ENCODE peak calls at places on chromosomes 2 and 18, in six cellular contexts. One of them, this sample, is unnamed.

GRCh38 chr2:233091595-233092375 is 31.6 kb downstream of the INPP5D start:
- DNase-seq in osteocyte: no peak
- DNase-seq in endothelial cell: no peak
- DNase-seq in GM13977: no peak
- DNase-seq in tibial artery: peak
- DNase-seq in adrenal gland: no peak
- DNase-seq in this sample: no peak

GRCh38 chr2:71479261-71479660 is 25.9 kb downstream of the DYSF start:
- DNase-seq in osteocyte: no peak
- DNase-seq in endothelial cell: no peak
- DNase-seq in GM13977: no peak
- DNase-seq in tibial artery: no peak
- DNase-seq in adrenal gland: no peak
- DNase-seq in this sample: no peak

GRCh38 chr2:114001936-114002335 is 112.0 kb downstream of the ACTR3 start:
- DNase-seq in osteocyte: peak
- DNase-seq in endothelial cell: no peak
- DNase-seq in GM13977: no peak
- DNase-seq in tibial artery: no peak
- DNase-seq in adrenal gland: no peak
- DNase-seq in this sample: no peak

GRCh38 chr2:43541165-43541564 is 54.7 kb downstream of the THADA start:
- DNase-seq in osteocyte: no peak
- DNase-seq in endothelial cell: no peak
- DNase-seq in GM13977: no peak
- DNase-seq in tibial artery: no peak
- DNase-seq in adrenal gland: no peak
- DNase-seq in this sample: no peak

GRCh38 chr2:163471947-163472346 is 263.9 kb downstream of the FIGN start:
- DNase-seq in osteocyte: no peak
- DNase-seq in endothelial cell: no peak
- DNase-seq in GM13977: no peak
- DNase-seq in tibial artery: no peak
- DNase-seq in adrenal gland: no peak
- DNase-seq in this sample: no peak

GRCh38 chr2:235314371-235314915 is 179.4 kb upstream of the AGAP1 start:
- DNase-seq in osteocyte: peak
- DNase-seq in endothelial cell: no peak
- DNase-seq in GM13977: no peak
- DNase-seq in tibial artery: no peak
- DNase-seq in adrenal gland: no peak
- DNase-seq in this sample: no peak

GRCh38 chr18:13797157-13797611 is 26.8 kb upstream of the MC5R start:
- DNase-seq in osteocyte: no peak
- DNase-seq in endothelial cell: no peak
- DNase-seq in GM13977: no peak
- DNase-seq in tibial artery: no peak
- DNase-seq in adrenal gland: no peak
- DNase-seq in this sample: no peak

GRCh38 chr2:147551331-147551730 is 293.5 kb upstream of the ACVR2A start:
- DNase-seq in osteocyte: no peak
- DNase-seq in endothelial cell: no peak
- DNase-seq in GM13977: no peak
- DNase-seq in tibial artery: no peak
- DNase-seq in adrenal gland: no peak
- DNase-seq in this sample: no peak

GRCh38 chr18:58863539-58864145 is 1.0 kb upstream of the ZNF532 start:
- DNase-seq in osteocyte: no peak
- DNase-seq in endothelial cell: peak
- DNase-seq in GM13977: peak
- DNase-seq in tibial artery: peak
- DNase-seq in adrenal gland: peak
- DNase-seq in this sample: no peak

GRCh38 chr2:200578778-200579177 is 7.0 kb upstream of the AOX1 start:
- DNase-seq in osteocyte: no peak
- DNase-seq in endothelial cell: no peak
- DNase-seq in GM13977: no peak
- DNase-seq in tibial artery: no peak
- DNase-seq in adrenal gland: no peak
- DNase-seq in this sample: no peak

GRCh38 chr18:48408111-48408726 is 964 bp downstream of the ZBTB7C start:
- DNase-seq in osteocyte: no peak
- DNase-seq in endothelial cell: peak
- DNase-seq in GM13977: no peak
- DNase-seq in tibial artery: peak
- DNase-seq in adrenal gland: peak
- DNase-seq in this sample: no peak

GRCh38 chr2:112150447-112150846 is 12.3 kb downstream of the FBLN7 start:
- DNase-seq in osteocyte: peak
- DNase-seq in endothelial cell: no peak
- DNase-seq in GM13977: no peak
- DNase-seq in tibial artery: peak
- DNase-seq in adrenal gland: peak
- DNase-seq in this sample: peak

GRCh38 chr2:128729051-128729450 is 410.4 kb upstream of the HS6ST1 start:
- DNase-seq in osteocyte: no peak
- DNase-seq in endothelial cell: no peak
- DNase-seq in GM13977: no peak
- DNase-seq in tibial artery: no peak
- DNase-seq in adrenal gland: no peak
- DNase-seq in this sample: no peak

GRCh38 chr2:130796280-130796679 is 40.4 kb upstream of the ARHGEF4 start:
- DNase-seq in osteocyte: peak
- DNase-seq in endothelial cell: no peak
- DNase-seq in GM13977: no peak
- DNase-seq in tibial artery: no peak
- DNase-seq in adrenal gland: no peak
- DNase-seq in this sample: no peak

GRCh38 chr2:184338776-184339175 is 259.6 kb upstream of the ZNF804A start:
- DNase-seq in osteocyte: no peak
- DNase-seq in endothelial cell: no peak
- DNase-seq in GM13977: no peak
- DNase-seq in tibial artery: no peak
- DNase-seq in adrenal gland: no peak
- DNase-seq in this sample: no peak

GRCh38 chr2:40101076-40101688 is 322.1 kb upstream of the THUMPD2 start:
- DNase-seq in osteocyte: no peak
- DNase-seq in endothelial cell: no peak
- DNase-seq in GM13977: no peak
- DNase-seq in tibial artery: no peak
- DNase-seq in adrenal gland: no peak
- DNase-seq in this sample: no peak

GRCh38 chr2:117972466-117973123 is 41.3 kb downstream of the CCDC93 start:
- DNase-seq in osteocyte: no peak
- DNase-seq in endothelial cell: no peak
- DNase-seq in GM13977: no peak
- DNase-seq in tibial artery: no peak
- DNase-seq in adrenal gland: no peak
- DNase-seq in this sample: no peak

GRCh38 chr2:163043201-163043600 is 204.6 kb upstream of the KCNH7 start:
- DNase-seq in osteocyte: no peak
- DNase-seq in endothelial cell: no peak
- DNase-seq in GM13977: no peak
- DNase-seq in tibial artery: no peak
- DNase-seq in adrenal gland: no peak
- DNase-seq in this sample: no peak

GRCh38 chr18:35672897-35673296 is 91.4 kb downstream of the GALNT1 start:
- DNase-seq in osteocyte: no peak
- DNase-seq in endothelial cell: no peak
- DNase-seq in GM13977: no peak
- DNase-seq in tibial artery: no peak
- DNase-seq in adrenal gland: no peak
- DNase-seq in this sample: no peak

GRCh38 chr2:144456680-144457079 is 63.2 kb downstream of the ZEB2 start:
- DNase-seq in osteocyte: no peak
- DNase-seq in endothelial cell: no peak
- DNase-seq in GM13977: no peak
- DNase-seq in tibial artery: no peak
- DNase-seq in adrenal gland: peak
- DNase-seq in this sample: peak

GRCh38 chr18:51135361-51135760 is 62.1 kb downstream of the MEX3C start:
- DNase-seq in osteocyte: peak
- DNase-seq in endothelial cell: no peak
- DNase-seq in GM13977: no peak
- DNase-seq in tibial artery: no peak
- DNase-seq in adrenal gland: no peak
- DNase-seq in this sample: no peak

GRCh38 chr18:12374398-12374797 is 2.6 kb downstream of the AFG3L2 start:
- DNase-seq in osteocyte: no peak
- DNase-seq in endothelial cell: no peak
- DNase-seq in GM13977: no peak
- DNase-seq in tibial artery: no peak
- DNase-seq in adrenal gland: no peak
- DNase-seq in this sample: no peak

GRCh38 chr2:105521176-105521575 is 122.3 kb upstream of the FHL2 start:
- DNase-seq in osteocyte: no peak
- DNase-seq in endothelial cell: no peak
- DNase-seq in GM13977: peak
- DNase-seq in tibial artery: no peak
- DNase-seq in adrenal gland: no peak
- DNase-seq in this sample: no peak

GRCh38 chr18:76973512-76974302 is 151.3 kb downstream of the ZNF236 start:
- DNase-seq in osteocyte: no peak
- DNase-seq in endothelial cell: no peak
- DNase-seq in GM13977: no peak
- DNase-seq in tibial artery: no peak
- DNase-seq in adrenal gland: no peak
- DNase-seq in this sample: no peak

GRCh38 chr2:100260712-100261620 is 61.3 kb downstream of the LONRF2 start:
- DNase-seq in osteocyte: peak
- DNase-seq in endothelial cell: peak
- DNase-seq in GM13977: peak
- DNase-seq in tibial artery: peak
- DNase-seq in adrenal gland: peak
- DNase-seq in this sample: no peak

GRCh38 chr2:96870631-96871255 is 863 bp upstream of the SEMA4C start:
- DNase-seq in osteocyte: no peak
- DNase-seq in endothelial cell: no peak
- DNase-seq in GM13977: no peak
- DNase-seq in tibial artery: peak
- DNase-seq in adrenal gland: peak
- DNase-seq in this sample: no peak

GRCh38 chr2:176081993-176082884 is 1.5 kb downstream of the EVX2 start:
- DNase-seq in osteocyte: no peak
- DNase-seq in endothelial cell: peak
- DNase-seq in GM13977: peak
- DNase-seq in tibial artery: no peak
- DNase-seq in adrenal gland: peak
- DNase-seq in this sample: no peak

GRCh38 chr2:238391042-238391441 is 35.7 kb upstream of the ASB1 start:
- DNase-seq in osteocyte: no peak
- DNase-seq in endothelial cell: no peak
- DNase-seq in GM13977: no peak
- DNase-seq in tibial artery: no peak
- DNase-seq in adrenal gland: no peak
- DNase-seq in this sample: no peak

GRCh38 chr2:189217546-189217945 is 38.0 kb upstream of the COL5A2 start:
- DNase-seq in osteocyte: no peak
- DNase-seq in endothelial cell: peak
- DNase-seq in GM13977: no peak
- DNase-seq in tibial artery: no peak
- DNase-seq in adrenal gland: no peak
- DNase-seq in this sample: no peak

GRCh38 chr2:205166749-205167148 is 515.6 kb upstream of the NRP2 start:
- DNase-seq in osteocyte: no peak
- DNase-seq in endothelial cell: no peak
- DNase-seq in GM13977: no peak
- DNase-seq in tibial artery: no peak
- DNase-seq in adrenal gland: no peak
- DNase-seq in this sample: no peak
- TF ChIP-seq CTCF in osteocyte: no peak
- TF ChIP-seq CTCF in endothelial cell: no peak
- TF ChIP-seq CTCF in GM13977: no peak
- TF ChIP-seq CTCF in tibial artery: no peak
- TF ChIP-seq CTCF in adrenal gland: no peak
- TF ChIP-seq CTCF in this sample: no peak

GRCh38 chr2:68089961-68090360 is 27.2 kb upstream of the C1D start:
- DNase-seq in osteocyte: no peak
- DNase-seq in endothelial cell: no peak
- DNase-seq in GM13977: no peak
- DNase-seq in tibial artery: no peak
- DNase-seq in adrenal gland: no peak
- DNase-seq in this sample: no peak
- TF ChIP-seq CTCF in osteocyte: no peak
- TF ChIP-seq CTCF in endothelial cell: no peak
- TF ChIP-seq CTCF in GM13977: no peak
- TF ChIP-seq CTCF in tibial artery: no peak
- TF ChIP-seq CTCF in adrenal gland: no peak
- TF ChIP-seq CTCF in this sample: no peak

GRCh38 chr18:7642491-7642890 is 75.4 kb downstream of the PTPRM start:
- DNase-seq in osteocyte: no peak
- DNase-seq in endothelial cell: no peak
- DNase-seq in GM13977: no peak
- DNase-seq in tibial artery: no peak
- DNase-seq in adrenal gland: no peak
- DNase-seq in this sample: no peak
- TF ChIP-seq CTCF in osteocyte: no peak
- TF ChIP-seq CTCF in endothelial cell: no peak
- TF ChIP-seq CTCF in GM13977: no peak
- TF ChIP-seq CTCF in tibial artery: no peak
- TF ChIP-seq CTCF in adrenal gland: no peak
- TF ChIP-seq CTCF in this sample: no peak

GRCh38 chr2:377414-377813 is 89.5 kb upstream of the ALKAL2 start:
- DNase-seq in osteocyte: no peak
- DNase-seq in endothelial cell: no peak
- DNase-seq in GM13977: no peak
- DNase-seq in tibial artery: no peak
- DNase-seq in adrenal gland: no peak
- DNase-seq in this sample: no peak

GRCh38 chr2:381919-382833 is 94.3 kb upstream of the ALKAL2 start:
- DNase-seq in osteocyte: peak
- DNase-seq in endothelial cell: no peak
- DNase-seq in GM13977: no peak
- DNase-seq in tibial artery: no peak
- DNase-seq in adrenal gland: no peak
- DNase-seq in this sample: no peak

GRCh38 chr2:378364-378763 is 90.5 kb upstream of the ALKAL2 start:
- DNase-seq in osteocyte: no peak
- DNase-seq in endothelial cell: no peak
- DNase-seq in GM13977: no peak
- DNase-seq in tibial artery: no peak
- DNase-seq in adrenal gland: no peak
- DNase-seq in this sample: no peak

GRCh38 chr2:381181-381580 is 93.3 kb upstream of the ALKAL2 start:
- DNase-seq in osteocyte: peak
- DNase-seq in endothelial cell: no peak
- DNase-seq in GM13977: no peak
- DNase-seq in tibial artery: no peak
- DNase-seq in adrenal gland: no peak
- DNase-seq in this sample: no peak

GRCh38 chr2:379778-380177 is 91.9 kb upstream of the ALKAL2 start:
- DNase-seq in osteocyte: peak
- DNase-seq in endothelial cell: no peak
- DNase-seq in GM13977: no peak
- DNase-seq in tibial artery: no peak
- DNase-seq in adrenal gland: no peak
- DNase-seq in this sample: no peak
- TF ChIP-seq CTCF in osteocyte: no peak
- TF ChIP-seq CTCF in endothelial cell: no peak
- TF ChIP-seq CTCF in GM13977: no peak
- TF ChIP-seq CTCF in tibial artery: no peak
- TF ChIP-seq CTCF in adrenal gland: no peak
- TF ChIP-seq CTCF in this sample: no peak

GRCh38 chr2:198471291-198471690 is 666.9 kb downstream of the PLCL1 start:
- DNase-seq in osteocyte: no peak
- DNase-seq in endothelial cell: no peak
- DNase-seq in GM13977: no peak
- DNase-seq in tibial artery: no peak
- DNase-seq in adrenal gland: no peak
- DNase-seq in this sample: no peak
- TF ChIP-seq CTCF in osteocyte: no peak
- TF ChIP-seq CTCF in endothelial cell: peak
- TF ChIP-seq CTCF in GM13977: peak
- TF ChIP-seq CTCF in tibial artery: no peak
- TF ChIP-seq CTCF in adrenal gland: no peak
- TF ChIP-seq CTCF in this sample: peak